ENCODE peak calls at places on chromosomes 7 and 10, in six cellular contexts. F is HFF-Myc, D is neuronal stem cell, P is thoracic aorta, I is left cardiac atrium, H is RWPE1. A is an unnamed sample.
A peak's percentile ranks its signal among the peaks of the same experiment; 100 is the strongest.

GRCh38 chr10:71547841-71548493 is 151.2 kb downstream of the CDH23 start:
- DNase-seq in F (no peak), D (no peak), P (no peak), I (peak; percentile 80), H (no peak), A (no peak)

GRCh38 chr10:99905971-99906370 is 103.8 kb downstream of the DNMBP start:
- DNase-seq in F (no peak), D (no peak), P (no peak), I (no peak), H (peak; percentile 70), A (no peak)

GRCh38 chr7:127119517-127119916 is 133.2 kb downstream of the GRM8 start:
- DNase-seq in F (no peak), D (no peak), P (no peak), I (no peak), H (no peak), A (no peak)

GRCh38 chr10:70404906-70405824 is 1.2 kb downstream of the EIF4EBP2 start:
- DNase-seq in F (peak; percentile 84), D (no peak), P (no peak), I (peak; percentile 85), H (peak; percentile 86), A (peak; percentile 89)

GRCh38 chr10:26212511-26212910 is 4.1 kb upstream of the GAD2 start:
- DNase-seq in F (no peak), D (no peak), P (no peak), I (no peak), H (no peak), A (no peak)

GRCh38 chr10:26800468-26800867 is 60.3 kb downstream of the ABI1 start:
- DNase-seq in F (no peak), D (no peak), P (no peak), I (no peak), H (no peak), A (no peak)

GRCh38 chr10:125023862-125024495 is 82.1 kb downstream of the ZRANB1 start:
- DNase-seq in F (no peak), D (no peak), P (no peak), I (peak; percentile 75), H (no peak), A (no peak)

GRCh38 chr10:14527134-14527780 is 196.5 kb upstream of the FRMD4A start:
- DNase-seq in F (no peak), D (no peak), P (no peak), I (no peak), H (no peak), A (no peak)

GRCh38 chr10:10792681-10793080 is 225.0 kb upstream of the CELF2 start:
- DNase-seq in F (peak; percentile 75), D (peak; percentile 11), P (no peak), I (no peak), H (peak; percentile 71), A (peak; percentile 52)

GRCh38 chr10:36808625-36809362 is 316.6 kb upstream of the ANKRD30A start:
- DNase-seq in F (no peak), D (no peak), P (no peak), I (no peak), H (no peak), A (no peak)

GRCh38 chr7:31981874-31982390 is 88.3 kb downstream of the PDE1C start:
- DNase-seq in F (no peak), D (no peak), P (no peak), I (no peak), H (no peak), A (no peak)

GRCh38 chr7:140675726-140676125 is 3.0 kb downstream of the ADCK2 start:
- DNase-seq in F (no peak), D (no peak), P (no peak), I (no peak), H (no peak), A (no peak)

GRCh38 chr7:102472126-102473041 is 6.3 kb downstream of the POLR2J start:
- DNase-seq in F (no peak), D (no peak), P (no peak), I (peak; percentile 18), H (no peak), A (no peak)

GRCh38 chr7:27095050-27095896 is 527 bp downstream of the HOXA1 start:
- DNase-seq in F (no peak), D (peak; percentile 14), P (no peak), I (no peak), H (no peak), A (peak; percentile 36)

GRCh38 chr7:80905334-80905733 is 13.5 kb downstream of the SEMA3C start:
- DNase-seq in F (no peak), D (no peak), P (no peak), I (no peak), H (no peak), A (no peak)

GRCh38 chr10:18594574-18595156 is 56.7 kb downstream of the NSUN6 start:
- DNase-seq in F (no peak), D (no peak), P (no peak), I (no peak), H (no peak), A (no peak)

GRCh38 chr10:111967116-111967515 is 216.4 kb downstream of the GPAM start:
- DNase-seq in F (no peak), D (no peak), P (no peak), I (no peak), H (no peak), A (no peak)

GRCh38 chr10:9301554-9301953 is 1247.1 kb downstream of the GATA3 start:
- DNase-seq in F (no peak), D (no peak), P (no peak), I (no peak), H (no peak), A (no peak)

GRCh38 chr10:104066945-104067344 is 18.7 kb downstream of the COL17A1 start:
- DNase-seq in F (no peak), D (no peak), P (no peak), I (no peak), H (no peak), A (no peak)

GRCh38 chr10:75019360-75019759 is 92.1 kb upstream of the SAMD8 start:
- DNase-seq in F (peak; percentile 22), D (no peak), P (no peak), I (no peak), H (peak; percentile 36), A (peak; percentile 7)

GRCh38 chr10:103277713-103278299 is 868 bp downstream of the INA start:
- DNase-seq in F (no peak), D (no peak), P (no peak), I (no peak), H (no peak), A (no peak)

A was measured in mammary epithelial cell.